ENCODE peak calls at places on chromosome 11, in ten cellular contexts. One of them, this sample, is unnamed.

GRCh38 chr11:102757823-102758549 is 22.4 kb downstream of the MMP10 start:
- DNase-seq in left colon: no peak
- DNase-seq in DMS153: no peak
- DNase-seq in GM12891: no peak
- DNase-seq in H7: no peak
- DNase-seq in skeletal muscle cell: peak; percentile 52
- DNase-seq in LHCN-M2: peak; percentile 32
- DNase-seq in C1 segment of cervical spinal cord: no peak
- DNase-seq in right atrium auricular region: no peak
- DNase-seq in caudate nucleus: no peak
- DNase-seq in this sample: no peak

GRCh38 chr11:76506833-76507232 is 62.0 kb downstream of the EMSY start:
- DNase-seq in left colon: no peak
- DNase-seq in DMS153: no peak
- DNase-seq in GM12891: no peak
- DNase-seq in H7: no peak
- DNase-seq in skeletal muscle cell: no peak
- DNase-seq in LHCN-M2: no peak
- DNase-seq in C1 segment of cervical spinal cord: no peak
- DNase-seq in right atrium auricular region: no peak
- DNase-seq in caudate nucleus: no peak
- DNase-seq in this sample: no peak

GRCh38 chr11:92955900-92956299 is 13.6 kb upstream of the MTNR1B start:
- DNase-seq in left colon: no peak
- DNase-seq in DMS153: no peak
- DNase-seq in GM12891: no peak
- DNase-seq in H7: no peak
- DNase-seq in skeletal muscle cell: no peak
- DNase-seq in LHCN-M2: no peak
- DNase-seq in C1 segment of cervical spinal cord: no peak
- DNase-seq in right atrium auricular region: no peak
- DNase-seq in caudate nucleus: no peak
- DNase-seq in this sample: no peak

GRCh38 chr11:9535189-9535781 is 38.2 kb upstream of the WEE1 start:
- DNase-seq in left colon: peak; percentile 88
- DNase-seq in DMS153: no peak
- DNase-seq in GM12891: no peak
- DNase-seq in H7: peak; percentile 77
- DNase-seq in skeletal muscle cell: peak; percentile 51
- DNase-seq in LHCN-M2: peak; percentile 71
- DNase-seq in C1 segment of cervical spinal cord: peak; percentile 54
- DNase-seq in right atrium auricular region: peak; percentile 93
- DNase-seq in caudate nucleus: peak; percentile 5
- DNase-seq in this sample: peak; percentile 44

GRCh38 chr11:91625495-91625894 is 599.1 kb upstream of the FAT3 start:
- DNase-seq in left colon: no peak
- DNase-seq in DMS153: no peak
- DNase-seq in GM12891: no peak
- DNase-seq in H7: no peak
- DNase-seq in skeletal muscle cell: no peak
- DNase-seq in LHCN-M2: no peak
- DNase-seq in C1 segment of cervical spinal cord: no peak
- DNase-seq in right atrium auricular region: no peak
- DNase-seq in caudate nucleus: no peak
- DNase-seq in this sample: no peak

GRCh38 chr11:83865636-83866461 is 579.7 kb upstream of the CCDC90B start:
- DNase-seq in left colon: no peak
- DNase-seq in DMS153: no peak
- DNase-seq in GM12891: no peak
- DNase-seq in H7: no peak
- DNase-seq in skeletal muscle cell: peak; percentile 4
- DNase-seq in LHCN-M2: no peak
- DNase-seq in C1 segment of cervical spinal cord: no peak
- DNase-seq in right atrium auricular region: no peak
- DNase-seq in caudate nucleus: no peak
- DNase-seq in this sample: no peak

GRCh38 chr11:73259406-73260126 is 12.6 kb upstream of the P2RY6 start:
- DNase-seq in left colon: no peak
- DNase-seq in DMS153: no peak
- DNase-seq in GM12891: no peak
- DNase-seq in H7: no peak
- DNase-seq in skeletal muscle cell: no peak
- DNase-seq in LHCN-M2: no peak
- DNase-seq in C1 segment of cervical spinal cord: no peak
- DNase-seq in right atrium auricular region: peak; percentile 2
- DNase-seq in caudate nucleus: no peak
- DNase-seq in this sample: no peak

GRCh38 chr11:7555067-7555699 is 41.4 kb downstream of the PPFIBP2 start:
- DNase-seq in left colon: peak; percentile 86
- DNase-seq in DMS153: no peak
- DNase-seq in GM12891: no peak
- DNase-seq in H7: no peak
- DNase-seq in skeletal muscle cell: no peak
- DNase-seq in LHCN-M2: no peak
- DNase-seq in C1 segment of cervical spinal cord: peak; percentile 58
- DNase-seq in right atrium auricular region: no peak
- DNase-seq in caudate nucleus: peak; percentile 45
- DNase-seq in this sample: no peak

GRCh38 chr11:118921121-118921928 is 4.4 kb downstream of the BCL9L start:
- DNase-seq in left colon: no peak
- DNase-seq in DMS153: no peak
- DNase-seq in GM12891: no peak
- DNase-seq in H7: peak; percentile 82
- DNase-seq in skeletal muscle cell: peak; percentile 80
- DNase-seq in LHCN-M2: peak; percentile 82
- DNase-seq in C1 segment of cervical spinal cord: no peak
- DNase-seq in right atrium auricular region: peak; percentile 91
- DNase-seq in caudate nucleus: no peak
- DNase-seq in this sample: no peak

GRCh38 chr11:33869511-33870422 is 22.1 kb downstream of the LMO2 start:
- DNase-seq in left colon: peak; percentile 32
- DNase-seq in DMS153: peak; percentile 42
- DNase-seq in GM12891: peak; percentile 57
- DNase-seq in H7: peak; percentile 85
- DNase-seq in skeletal muscle cell: no peak
- DNase-seq in LHCN-M2: peak; percentile 59
- DNase-seq in C1 segment of cervical spinal cord: peak; percentile 60
- DNase-seq in right atrium auricular region: no peak
- DNase-seq in caudate nucleus: no peak
- DNase-seq in this sample: no peak

GRCh38 chr11:106495046-106495445 is 417.6 kb downstream of the AASDHPPT start:
- DNase-seq in left colon: no peak
- DNase-seq in DMS153: no peak
- DNase-seq in GM12891: no peak
- DNase-seq in H7: no peak
- DNase-seq in skeletal muscle cell: no peak
- DNase-seq in LHCN-M2: peak; percentile 50
- DNase-seq in C1 segment of cervical spinal cord: no peak
- DNase-seq in right atrium auricular region: no peak
- DNase-seq in caudate nucleus: no peak
- DNase-seq in this sample: no peak

GRCh38 chr11:118914178-118914918 is 11.4 kb downstream of the BCL9L start:
- DNase-seq in left colon: peak; percentile 61
- DNase-seq in DMS153: peak; percentile 36
- DNase-seq in GM12891: no peak
- DNase-seq in H7: peak; percentile 59
- DNase-seq in skeletal muscle cell: no peak
- DNase-seq in LHCN-M2: no peak
- DNase-seq in C1 segment of cervical spinal cord: peak; percentile 56
- DNase-seq in right atrium auricular region: no peak
- DNase-seq in caudate nucleus: peak; percentile 59
- DNase-seq in this sample: no peak

GRCh38 chr11:108973402-108974119 is 308.7 kb downstream of the DDX10 start:
- DNase-seq in left colon: no peak
- DNase-seq in DMS153: no peak
- DNase-seq in GM12891: no peak
- DNase-seq in H7: no peak
- DNase-seq in skeletal muscle cell: peak; percentile 78
- DNase-seq in LHCN-M2: peak; percentile 94
- DNase-seq in C1 segment of cervical spinal cord: no peak
- DNase-seq in right atrium auricular region: no peak
- DNase-seq in caudate nucleus: no peak
- DNase-seq in this sample: no peak

GRCh38 chr11:37914859-37915258 is 1316.8 kb upstream of the RAG2 start:
- DNase-seq in left colon: no peak
- DNase-seq in DMS153: no peak
- DNase-seq in GM12891: no peak
- DNase-seq in H7: no peak
- DNase-seq in skeletal muscle cell: no peak
- DNase-seq in LHCN-M2: no peak
- DNase-seq in C1 segment of cervical spinal cord: no peak
- DNase-seq in right atrium auricular region: no peak
- DNase-seq in caudate nucleus: no peak
- DNase-seq in this sample: no peak

GRCh38 chr11:87301785-87302540 is 264.2 kb downstream of the TMEM135 start:
- DNase-seq in left colon: no peak
- DNase-seq in DMS153: no peak
- DNase-seq in GM12891: no peak
- DNase-seq in H7: no peak
- DNase-seq in skeletal muscle cell: no peak
- DNase-seq in LHCN-M2: peak; percentile 58
- DNase-seq in C1 segment of cervical spinal cord: no peak
- DNase-seq in right atrium auricular region: no peak
- DNase-seq in caudate nucleus: no peak
- DNase-seq in this sample: no peak

GRCh38 chr11:44737686-44738085 is 10.9 kb downstream of the TSPAN18 start:
- DNase-seq in left colon: no peak
- DNase-seq in DMS153: no peak
- DNase-seq in GM12891: no peak
- DNase-seq in H7: no peak
- DNase-seq in skeletal muscle cell: no peak
- DNase-seq in LHCN-M2: no peak
- DNase-seq in C1 segment of cervical spinal cord: no peak
- DNase-seq in right atrium auricular region: no peak
- DNase-seq in caudate nucleus: no peak
- DNase-seq in this sample: no peak

GRCh38 chr11:79488286-79488685 is 47.5 kb upstream of the TENM4 start:
- DNase-seq in left colon: no peak
- DNase-seq in DMS153: no peak
- DNase-seq in GM12891: no peak
- DNase-seq in H7: no peak
- DNase-seq in skeletal muscle cell: no peak
- DNase-seq in LHCN-M2: no peak
- DNase-seq in C1 segment of cervical spinal cord: no peak
- DNase-seq in right atrium auricular region: no peak
- DNase-seq in caudate nucleus: no peak
- DNase-seq in this sample: no peak